ENCODE peak calls at places on chromosomes 5 and 9, in ten cellular contexts. Q is H9, L is GM19239, C is EL, X is NCI-H524 treated with DMSO at 0.1 percent for 48 hours, Y is IMR-90, M is nucleus accumbens, E is activated T-cell treated with anti-CD3 and anti-CD28 coated beads for 48 hours, V is hypothalamus, D is ELR. N is an unnamed sample.

GRCh38 chr5:1414311-1415058 is 30.8 kb downstream of the SLC6A3 start:
- DNase-seq in Q (no peak), L (peak; percentile 39), C (no peak), X (no peak), Y (no peak), M (no peak), E (no peak), V (no peak), D (no peak), N (no peak)

GRCh38 chr9:16496908-16497307 is 373.6 kb downstream of the BNC2 start:
- DNase-seq in Q (no peak), L (no peak), C (no peak), X (no peak), Y (no peak), M (no peak), E (no peak), V (no peak), D (peak; percentile 23), N (no peak)

GRCh38 chr5:139385061-139385889 is 2.2 kb upstream of the SLC23A1 start:
- DNase-seq in Q (no peak), L (no peak), C (no peak), X (no peak), Y (no peak), M (no peak), E (no peak), V (no peak), D (no peak), N (no peak)

GRCh38 chr9:100690438-100690837 is 112.6 kb downstream of the CAVIN4 start:
- DNase-seq in Q (no peak), L (no peak), C (no peak), X (no peak), Y (no peak), M (no peak), E (no peak), V (no peak), D (no peak), N (no peak)

GRCh38 chr5:172540099-172540870 is 86.0 kb upstream of the SH3PXD2B start:
- DNase-seq in Q (no peak), L (no peak), C (no peak), X (no peak), Y (no peak), M (no peak), E (no peak), V (no peak), D (no peak), N (no peak)

GRCh38 chr5:127934791-127935256 is 148.7 kb upstream of the SLC12A2 start:
- DNase-seq in Q (peak; percentile 63), L (no peak), C (peak; percentile 66), X (no peak), Y (peak; percentile 63), M (no peak), E (no peak), V (no peak), D (peak; percentile 83), N (no peak)

GRCh38 chr5:137395011-137395755 is 103.9 kb downstream of the SPOCK1 start:
- DNase-seq in Q (no peak), L (no peak), C (peak; percentile 71), X (no peak), Y (peak; percentile 26), M (no peak), E (no peak), V (no peak), D (peak; percentile 54), N (peak; percentile 4)

GRCh38 chr5:7927466-7928375 is 58.8 kb downstream of the MTRR start:
- DNase-seq in Q (peak; percentile 73), L (peak; percentile 33), C (peak; percentile 67), X (peak; percentile 41), Y (peak; percentile 64), M (peak; percentile 11), E (peak; percentile 8), V (peak; percentile 3), D (peak; percentile 74), N (peak; percentile 68)

GRCh38 chr5:13251623-13252367 is 692.7 kb downstream of the DNAH5 start:
- DNase-seq in Q (peak; percentile 46), L (no peak), C (no peak), X (no peak), Y (no peak), M (no peak), E (no peak), V (no peak), D (peak; percentile 55), N (peak; percentile 49)

N was measured in NCI-H446.